ENCODE peak calls at places on chromosomes 4 and X, in five cellular contexts. One of them, this sample, is unnamed.

GRCh38 chrX:38138900-38139299 is 81.8 kb downstream of the SRPX start:
- DNase-seq in HEK293T: no peak
- DNase-seq in KG1: no peak
- DNase-seq in NCI-H2029 treated with DMSO at 0.1 percent for 48 hours: no peak
- DNase-seq in neural crest cell: no peak
- DNase-seq in this sample: no peak

GRCh38 chr4:52984469-52984868 is 122.4 kb downstream of the RASL11B start:
- DNase-seq in HEK293T: no peak
- DNase-seq in KG1: peak
- DNase-seq in NCI-H2029 treated with DMSO at 0.1 percent for 48 hours: no peak
- DNase-seq in neural crest cell: no peak
- DNase-seq in this sample: no peak

GRCh38 chr4:61202638-61203495 is 2.7 kb downstream of the ADGRL3 start:
- DNase-seq in HEK293T: peak
- DNase-seq in KG1: no peak
- DNase-seq in NCI-H2029 treated with DMSO at 0.1 percent for 48 hours: peak
- DNase-seq in neural crest cell: peak
- DNase-seq in this sample: peak

GRCh38 chrX:1681439-1681838 is 66.6 kb downstream of the ASMT start:
- DNase-seq in HEK293T: no peak
- DNase-seq in KG1: no peak
- DNase-seq in NCI-H2029 treated with DMSO at 0.1 percent for 48 hours: no peak
- DNase-seq in neural crest cell: no peak
- DNase-seq in this sample: no peak

GRCh38 chrX:143648705-143649104 is 12.8 kb upstream of the SLITRK4 start:
- DNase-seq in HEK293T: no peak
- DNase-seq in KG1: no peak
- DNase-seq in NCI-H2029 treated with DMSO at 0.1 percent for 48 hours: peak
- DNase-seq in neural crest cell: peak
- DNase-seq in this sample: no peak

GRCh38 chr4:99790796-99791617 is 25.6 kb upstream of the DAPP1 start:
- DNase-seq in HEK293T: no peak
- DNase-seq in KG1: no peak
- DNase-seq in NCI-H2029 treated with DMSO at 0.1 percent for 48 hours: peak
- DNase-seq in neural crest cell: no peak
- DNase-seq in this sample: peak

GRCh38 chr4:126957555-126958440 is 675.0 kb upstream of the INTU start:
- DNase-seq in HEK293T: no peak
- DNase-seq in KG1: no peak
- DNase-seq in NCI-H2029 treated with DMSO at 0.1 percent for 48 hours: no peak
- DNase-seq in neural crest cell: no peak
- DNase-seq in this sample: no peak

GRCh38 chr4:139436122-139436521 is 17.8 kb upstream of the RAB33B start:
- DNase-seq in HEK293T: no peak
- DNase-seq in KG1: no peak
- DNase-seq in NCI-H2029 treated with DMSO at 0.1 percent for 48 hours: no peak
- DNase-seq in neural crest cell: no peak
- DNase-seq in this sample: no peak

GRCh38 chr4:74426101-74426500 is 18.8 kb upstream of the AREG start:
- DNase-seq in HEK293T: no peak
- DNase-seq in KG1: no peak
- DNase-seq in NCI-H2029 treated with DMSO at 0.1 percent for 48 hours: no peak
- DNase-seq in neural crest cell: no peak
- DNase-seq in this sample: no peak

GRCh38 chrX:13899607-13900006 is 82.7 kb upstream of the GPM6B start:
- DNase-seq in HEK293T: no peak
- DNase-seq in KG1: no peak
- DNase-seq in NCI-H2029 treated with DMSO at 0.1 percent for 48 hours: no peak
- DNase-seq in neural crest cell: no peak
- DNase-seq in this sample: no peak

GRCh38 chr4:52823478-52824092 is 38.5 kb upstream of the RASL11B start:
- DNase-seq in HEK293T: no peak
- DNase-seq in KG1: no peak
- DNase-seq in NCI-H2029 treated with DMSO at 0.1 percent for 48 hours: no peak
- DNase-seq in neural crest cell: no peak
- DNase-seq in this sample: no peak

This sample was measured in SHP77 treated with DMSO at 0.1 percent for 48 hours.